ENCODE peak calls at places on chromosomes 7 and 10, in nine cellular contexts. One of them, this sample, is unnamed.

GRCh38 chr10:88409236-88409635 is 173.9 kb downstream of the RNLS start:
- DNase-seq in BJ: no peak
- DNase-seq in H54: no peak
- DNase-seq in HTR-8/SVneo: no peak
- DNase-seq in DMS153: no peak
- DNase-seq in activated CD4-positive, alpha-beta T cell treated with anti-CD3 and anti-CD28 coated beads, Interleukin-2, amount 50 U/mL, for 1 hour: no peak
- DNase-seq in stimulated activated CD4-positive, alpha-beta T cell treated with anti-CD3 and anti-CD28 coated beads, TNF-alpha, amount 100 ng/mL, for 24 hours: no peak
- DNase-seq in M059J: no peak
- DNase-seq in brain microvascular endothelial cell: no peak
- DNase-seq in this sample: no peak

GRCh38 chr7:71829499-71829898 is 582.6 kb downstream of the CALN1 start:
- DNase-seq in DMS153: no peak
- DNase-seq in activated CD4-positive, alpha-beta T cell treated with anti-CD3 and anti-CD28 coated beads, Interleukin-2, amount 50 U/mL, for 1 hour: no peak
- DNase-seq in BJ: no peak
- DNase-seq in brain microvascular endothelial cell: no peak
- DNase-seq in H54: no peak
- DNase-seq in HTR-8/SVneo: no peak
- DNase-seq in M059J: no peak
- DNase-seq in stimulated activated CD4-positive, alpha-beta T cell treated with anti-CD3 and anti-CD28 coated beads, TNF-alpha, amount 100 ng/mL, for 24 hours: no peak
- DNase-seq in this sample: no peak

GRCh38 chr10:128859738-128860386 is 607.2 kb upstream of the MGMT start:
- DNase-seq in brain microvascular endothelial cell: peak
- DNase-seq in HTR-8/SVneo: no peak
- DNase-seq in H54: no peak
- DNase-seq in DMS153: no peak
- DNase-seq in BJ: no peak
- DNase-seq in stimulated activated CD4-positive, alpha-beta T cell treated with anti-CD3 and anti-CD28 coated beads, TNF-alpha, amount 100 ng/mL, for 24 hours: peak
- DNase-seq in activated CD4-positive, alpha-beta T cell treated with anti-CD3 and anti-CD28 coated beads, Interleukin-2, amount 50 U/mL, for 1 hour: no peak
- DNase-seq in M059J: peak
- DNase-seq in this sample: peak

GRCh38 chr7:158252081-158252836 is 335.4 kb downstream of the PTPRN2 start:
- DNase-seq in BJ: no peak
- DNase-seq in H54: no peak
- DNase-seq in HTR-8/SVneo: no peak
- DNase-seq in M059J: no peak
- DNase-seq in brain microvascular endothelial cell: no peak
- DNase-seq in DMS153: no peak
- DNase-seq in stimulated activated CD4-positive, alpha-beta T cell treated with anti-CD3 and anti-CD28 coated beads, TNF-alpha, amount 100 ng/mL, for 24 hours: no peak
- DNase-seq in activated CD4-positive, alpha-beta T cell treated with anti-CD3 and anti-CD28 coated beads, Interleukin-2, amount 50 U/mL, for 1 hour: no peak
- DNase-seq in this sample: no peak

GRCh38 chr10:5960070-5960972 is 17.0 kb downstream of the IL15RA start:
- DNase-seq in M059J: no peak
- DNase-seq in H54: no peak
- DNase-seq in BJ: no peak
- DNase-seq in stimulated activated CD4-positive, alpha-beta T cell treated with anti-CD3 and anti-CD28 coated beads, TNF-alpha, amount 100 ng/mL, for 24 hours: no peak
- DNase-seq in activated CD4-positive, alpha-beta T cell treated with anti-CD3 and anti-CD28 coated beads, Interleukin-2, amount 50 U/mL, for 1 hour: no peak
- DNase-seq in brain microvascular endothelial cell: peak
- DNase-seq in DMS153: no peak
- DNase-seq in HTR-8/SVneo: peak
- DNase-seq in this sample: no peak

GRCh38 chr7:128398016-128398840 is 11.6 kb downstream of the IMPDH1 start:
- DNase-seq in brain microvascular endothelial cell: peak
- DNase-seq in DMS153: no peak
- DNase-seq in M059J: peak
- DNase-seq in activated CD4-positive, alpha-beta T cell treated with anti-CD3 and anti-CD28 coated beads, Interleukin-2, amount 50 U/mL, for 1 hour: peak
- DNase-seq in stimulated activated CD4-positive, alpha-beta T cell treated with anti-CD3 and anti-CD28 coated beads, TNF-alpha, amount 100 ng/mL, for 24 hours: peak
- DNase-seq in BJ: no peak
- DNase-seq in H54: peak
- DNase-seq in HTR-8/SVneo: peak
- DNase-seq in this sample: peak

GRCh38 chr10:7610651-7611389 is 55.9 kb downstream of the ITIH5 start:
- DNase-seq in BJ: peak
- DNase-seq in stimulated activated CD4-positive, alpha-beta T cell treated with anti-CD3 and anti-CD28 coated beads, TNF-alpha, amount 100 ng/mL, for 24 hours: no peak
- DNase-seq in activated CD4-positive, alpha-beta T cell treated with anti-CD3 and anti-CD28 coated beads, Interleukin-2, amount 50 U/mL, for 1 hour: no peak
- DNase-seq in HTR-8/SVneo: no peak
- DNase-seq in M059J: peak
- DNase-seq in DMS153: no peak
- DNase-seq in H54: no peak
- DNase-seq in brain microvascular endothelial cell: no peak
- DNase-seq in this sample: no peak

GRCh38 chr7:104805449-104806317 is 208.3 kb upstream of the KMT2E start:
- DNase-seq in DMS153: no peak
- DNase-seq in H54: no peak
- DNase-seq in BJ: no peak
- DNase-seq in brain microvascular endothelial cell: no peak
- DNase-seq in HTR-8/SVneo: no peak
- DNase-seq in M059J: no peak
- DNase-seq in stimulated activated CD4-positive, alpha-beta T cell treated with anti-CD3 and anti-CD28 coated beads, TNF-alpha, amount 100 ng/mL, for 24 hours: no peak
- DNase-seq in activated CD4-positive, alpha-beta T cell treated with anti-CD3 and anti-CD28 coated beads, Interleukin-2, amount 50 U/mL, for 1 hour: no peak
- DNase-seq in this sample: no peak

GRCh38 chr10:13904053-13904452 is 317.3 kb downstream of the PRPF18 start:
- DNase-seq in HTR-8/SVneo: no peak
- DNase-seq in brain microvascular endothelial cell: no peak
- DNase-seq in H54: no peak
- DNase-seq in stimulated activated CD4-positive, alpha-beta T cell treated with anti-CD3 and anti-CD28 coated beads, TNF-alpha, amount 100 ng/mL, for 24 hours: no peak
- DNase-seq in M059J: no peak
- DNase-seq in activated CD4-positive, alpha-beta T cell treated with anti-CD3 and anti-CD28 coated beads, Interleukin-2, amount 50 U/mL, for 1 hour: no peak
- DNase-seq in DMS153: no peak
- DNase-seq in BJ: no peak
- DNase-seq in this sample: no peak

GRCh38 chr10:21528452-21529235 is 3.2 kb upstream of the SKIDA1 start:
- DNase-seq in H54: no peak
- DNase-seq in M059J: peak
- DNase-seq in brain microvascular endothelial cell: no peak
- DNase-seq in BJ: no peak
- DNase-seq in HTR-8/SVneo: no peak
- DNase-seq in activated CD4-positive, alpha-beta T cell treated with anti-CD3 and anti-CD28 coated beads, Interleukin-2, amount 50 U/mL, for 1 hour: no peak
- DNase-seq in stimulated activated CD4-positive, alpha-beta T cell treated with anti-CD3 and anti-CD28 coated beads, TNF-alpha, amount 100 ng/mL, for 24 hours: no peak
- DNase-seq in DMS153: no peak
- DNase-seq in this sample: peak

GRCh38 chr7:36951257-36951697 is 227.0 kb upstream of the AOAH start:
- DNase-seq in brain microvascular endothelial cell: no peak
- DNase-seq in BJ: no peak
- DNase-seq in H54: no peak
- DNase-seq in M059J: no peak
- DNase-seq in DMS153: no peak
- DNase-seq in activated CD4-positive, alpha-beta T cell treated with anti-CD3 and anti-CD28 coated beads, Interleukin-2, amount 50 U/mL, for 1 hour: no peak
- DNase-seq in stimulated activated CD4-positive, alpha-beta T cell treated with anti-CD3 and anti-CD28 coated beads, TNF-alpha, amount 100 ng/mL, for 24 hours: no peak
- DNase-seq in HTR-8/SVneo: no peak
- DNase-seq in this sample: no peak

GRCh38 chr10:69748621-69749020 is 53.1 kb upstream of the COL13A1 start:
- DNase-seq in brain microvascular endothelial cell: no peak
- DNase-seq in activated CD4-positive, alpha-beta T cell treated with anti-CD3 and anti-CD28 coated beads, Interleukin-2, amount 50 U/mL, for 1 hour: no peak
- DNase-seq in HTR-8/SVneo: no peak
- DNase-seq in BJ: no peak
- DNase-seq in stimulated activated CD4-positive, alpha-beta T cell treated with anti-CD3 and anti-CD28 coated beads, TNF-alpha, amount 100 ng/mL, for 24 hours: no peak
- DNase-seq in M059J: no peak
- DNase-seq in DMS153: no peak
- DNase-seq in H54: no peak
- DNase-seq in this sample: no peak

GRCh38 chr7:73919694-73920375 is 58.9 kb downstream of the TMEM270 start:
- DNase-seq in M059J: no peak
- DNase-seq in brain microvascular endothelial cell: no peak
- DNase-seq in BJ: no peak
- DNase-seq in stimulated activated CD4-positive, alpha-beta T cell treated with anti-CD3 and anti-CD28 coated beads, TNF-alpha, amount 100 ng/mL, for 24 hours: no peak
- DNase-seq in DMS153: no peak
- DNase-seq in activated CD4-positive, alpha-beta T cell treated with anti-CD3 and anti-CD28 coated beads, Interleukin-2, amount 50 U/mL, for 1 hour: no peak
- DNase-seq in H54: no peak
- DNase-seq in HTR-8/SVneo: no peak
- DNase-seq in this sample: no peak

GRCh38 chr7:132915652-132916051 is 166.2 kb downstream of the CHCHD3 start:
- DNase-seq in M059J: no peak
- DNase-seq in BJ: no peak
- DNase-seq in brain microvascular endothelial cell: no peak
- DNase-seq in H54: no peak
- DNase-seq in stimulated activated CD4-positive, alpha-beta T cell treated with anti-CD3 and anti-CD28 coated beads, TNF-alpha, amount 100 ng/mL, for 24 hours: no peak
- DNase-seq in HTR-8/SVneo: no peak
- DNase-seq in DMS153: no peak
- DNase-seq in activated CD4-positive, alpha-beta T cell treated with anti-CD3 and anti-CD28 coated beads, Interleukin-2, amount 50 U/mL, for 1 hour: no peak
- DNase-seq in this sample: no peak

GRCh38 chr7:114419441-114420107 is 5.0 kb downstream of the FOXP2 start:
- DNase-seq in DMS153: no peak
- DNase-seq in brain microvascular endothelial cell: no peak
- DNase-seq in stimulated activated CD4-positive, alpha-beta T cell treated with anti-CD3 and anti-CD28 coated beads, TNF-alpha, amount 100 ng/mL, for 24 hours: no peak
- DNase-seq in activated CD4-positive, alpha-beta T cell treated with anti-CD3 and anti-CD28 coated beads, Interleukin-2, amount 50 U/mL, for 1 hour: no peak
- DNase-seq in M059J: no peak
- DNase-seq in BJ: no peak
- DNase-seq in HTR-8/SVneo: no peak
- DNase-seq in H54: no peak
- DNase-seq in this sample: no peak

GRCh38 chr7:50217961-50218360 is 86.6 kb upstream of the IKZF1 start:
- DNase-seq in BJ: no peak
- DNase-seq in DMS153: no peak
- DNase-seq in H54: no peak
- DNase-seq in stimulated activated CD4-positive, alpha-beta T cell treated with anti-CD3 and anti-CD28 coated beads, TNF-alpha, amount 100 ng/mL, for 24 hours: no peak
- DNase-seq in activated CD4-positive, alpha-beta T cell treated with anti-CD3 and anti-CD28 coated beads, Interleukin-2, amount 50 U/mL, for 1 hour: no peak
- DNase-seq in M059J: no peak
- DNase-seq in HTR-8/SVneo: no peak
- DNase-seq in brain microvascular endothelial cell: no peak
- DNase-seq in this sample: no peak

GRCh38 chr7:3673524-3673923 is 372.5 kb downstream of the SDK1 start:
- DNase-seq in brain microvascular endothelial cell: peak
- DNase-seq in DMS153: peak
- DNase-seq in BJ: no peak
- DNase-seq in M059J: peak
- DNase-seq in H54: peak
- DNase-seq in HTR-8/SVneo: peak
- DNase-seq in activated CD4-positive, alpha-beta T cell treated with anti-CD3 and anti-CD28 coated beads, Interleukin-2, amount 50 U/mL, for 1 hour: peak
- DNase-seq in stimulated activated CD4-positive, alpha-beta T cell treated with anti-CD3 and anti-CD28 coated beads, TNF-alpha, amount 100 ng/mL, for 24 hours: peak
- DNase-seq in this sample: no peak

GRCh38 chr10:125155669-125156068 is 4.7 kb downstream of the CTBP2 start:
- DNase-seq in M059J: no peak
- DNase-seq in stimulated activated CD4-positive, alpha-beta T cell treated with anti-CD3 and anti-CD28 coated beads, TNF-alpha, amount 100 ng/mL, for 24 hours: no peak
- DNase-seq in HTR-8/SVneo: no peak
- DNase-seq in brain microvascular endothelial cell: no peak
- DNase-seq in H54: no peak
- DNase-seq in activated CD4-positive, alpha-beta T cell treated with anti-CD3 and anti-CD28 coated beads, Interleukin-2, amount 50 U/mL, for 1 hour: no peak
- DNase-seq in BJ: no peak
- DNase-seq in DMS153: no peak
- DNase-seq in this sample: no peak

GRCh38 chr7:33760834-33761233 is 144.5 kb upstream of the BMPER start:
- DNase-seq in M059J: peak
- DNase-seq in H54: no peak
- DNase-seq in DMS153: no peak
- DNase-seq in brain microvascular endothelial cell: no peak
- DNase-seq in stimulated activated CD4-positive, alpha-beta T cell treated with anti-CD3 and anti-CD28 coated beads, TNF-alpha, amount 100 ng/mL, for 24 hours: no peak
- DNase-seq in activated CD4-positive, alpha-beta T cell treated with anti-CD3 and anti-CD28 coated beads, Interleukin-2, amount 50 U/mL, for 1 hour: no peak
- DNase-seq in HTR-8/SVneo: no peak
- DNase-seq in BJ: no peak
- DNase-seq in this sample: no peak